ENCODE peak calls at places on chromosomes 13 and 19, in nine cellular contexts. L, R, D, O, C, A, N, Q and S are unnamed samples.

GRCh38 chr19:39469036-39469435 is 11.6 kb upstream of the TIMM50 start:
- ATAC-seq in L (no peak), R (no peak), D (peak; percentile 26), O (no peak), C (no peak), A (no peak), N (no peak), Q (no peak), S (no peak)

GRCh38 chr19:12656899-12657571 is 9.5 kb downstream of the MAN2B1 start:
- ATAC-seq in L (peak; percentile 41), R (peak; percentile 57), D (no peak), O (peak; percentile 53), C (peak; percentile 80), A (no peak), N (no peak), Q (peak; percentile 89), S (no peak)

GRCh38 chr13:80224468-80224867 is 116.5 kb downstream of the SPRY2 start:
- ATAC-seq in L (no peak), R (no peak), D (no peak), O (no peak), C (no peak), A (no peak), N (no peak), Q (no peak), S (no peak)

GRCh38 chr13:99119686-99120085 is 81.0 kb upstream of the UBAC2 start:
- ATAC-seq in L (no peak), R (peak; percentile 28), D (no peak), O (no peak), C (no peak), A (no peak), N (no peak), Q (no peak), S (no peak)

GRCh38 chr13:91331047-91331915 is 16.2 kb upstream of the MIR17HG start:
- ATAC-seq in L (no peak), R (peak; percentile 91), D (no peak), O (no peak), C (no peak), A (no peak), N (no peak), Q (peak; percentile 29), S (no peak)

GRCh38 chr13:113741101-113741731 is 17.8 kb upstream of the TMEM255B start:
- ATAC-seq in L (no peak), R (no peak), D (no peak), O (no peak), C (no peak), A (no peak), N (no peak), Q (no peak), S (no peak)

GRCh38 chr19:38710928-38711725 is 33.1 kb downstream of the CAPN12 start:
- ATAC-seq in L (peak; percentile 0), R (no peak), D (peak; percentile 3), O (no peak), C (no peak), A (peak; percentile 18), N (peak; percentile 26), Q (no peak), S (no peak)

GRCh38 chr13:60679928-60680693 is 283.1 kb downstream of the TDRD3 start:
- ATAC-seq in L (no peak), R (peak; percentile 27), D (no peak), O (no peak), C (no peak), A (no peak), N (no peak), Q (no peak), S (no peak)

GRCh38 chr13:46604226-46604968 is 51.4 kb downstream of the LRCH1 start:
- ATAC-seq in L (peak; percentile 55), R (no peak), D (no peak), O (peak; percentile 62), C (peak; percentile 27), A (no peak), N (no peak), Q (no peak), S (no peak)

GRCh38 chr13:95231393-95231792 is 69.9 kb downstream of the ABCC4 start:
- ATAC-seq in L (no peak), R (no peak), D (no peak), O (no peak), C (no peak), A (no peak), N (no peak), Q (no peak), S (no peak)
- TF ChIP-seq POLR2A in L (no peak), R (no peak), D (no peak), O (no peak), C (no peak), A (no peak), N (no peak), Q (no peak), S (no peak)

DNA sequence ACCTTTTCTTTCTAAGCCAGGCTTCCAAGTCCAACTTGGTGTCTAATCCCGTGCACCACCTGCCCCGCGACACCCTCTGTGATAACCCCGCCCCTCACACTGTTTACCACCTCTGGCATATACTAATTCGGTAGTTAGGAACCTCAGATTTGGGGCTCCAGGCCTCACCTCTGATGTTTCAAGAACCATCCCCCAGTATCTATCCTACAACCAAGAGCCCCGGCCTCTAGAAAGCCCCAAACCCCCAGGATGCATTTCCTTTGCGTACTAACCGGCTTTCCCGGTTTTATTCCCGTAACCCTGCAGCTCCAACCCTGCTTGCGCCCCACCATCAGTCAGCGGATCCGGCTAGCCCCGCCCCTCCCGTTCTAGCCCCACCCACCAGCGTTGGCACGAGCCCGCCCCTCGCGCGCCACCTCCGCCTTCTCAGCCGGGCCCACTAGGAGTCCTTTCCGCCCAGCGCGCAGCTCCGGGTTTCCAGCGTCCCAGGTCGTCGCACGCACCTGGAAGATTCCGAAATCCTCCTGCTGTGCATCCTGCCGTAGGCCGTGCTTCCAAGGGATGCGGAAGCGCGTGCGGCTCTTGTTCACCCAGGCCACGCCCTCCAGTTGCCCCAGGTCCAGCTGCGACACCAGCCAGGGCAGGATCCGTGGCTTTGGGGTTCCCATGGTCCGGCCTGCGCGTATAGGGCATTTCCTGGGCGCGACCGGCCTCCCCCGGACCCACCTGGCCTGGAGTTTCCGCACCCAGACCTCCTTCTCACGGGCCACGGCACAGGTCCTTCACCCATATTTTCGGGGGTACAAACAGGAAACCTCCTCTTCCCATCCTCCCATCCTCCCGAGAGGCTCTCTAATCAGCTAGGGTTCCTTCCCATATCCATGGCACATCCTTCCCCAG is 1.2 kb downstream of the IRF3 start:
- ATAC-seq in L (peak; percentile 92), R (peak; percentile 83), D (peak; percentile 80), O (peak; percentile 75), C (peak; percentile 82), A (peak; percentile 75), N (peak; percentile 85), Q (peak; percentile 77), S (peak; percentile 76)
- H3K4me3 ChIP-seq in L (peak overlapping the region; percentile 72), R (peak overlapping the region; percentile 99), D (peak overlapping the region; percentile 65), O (peak overlapping the region; percentile 9), C (peak overlapping the region; percentile 90), A (peak overlapping the region; percentile 77), N (peak overlapping the region; percentile 79), Q (peak overlapping the region; percentile 81), S (peak overlapping the region; percentile 79)

GRCh38 chr19:7648265-7649014 is 11.5 kb downstream of the STXBP2 start:
- ATAC-seq in L (no peak), R (no peak), D (no peak), O (no peak), C (no peak), A (no peak), N (no peak), Q (no peak), S (no peak)
- H3K4me1 ChIP-seq in L (peaks cover 4% of the 10 kb centered on the region), R (peaks cover 6% of the 10 kb centered on the region), D (no peaks in the 10 kb centered on the region), O (peaks cover 27% of the 10 kb centered on the region), C (peaks cover 3% of the 10 kb centered on the region), A (no peaks in the 10 kb centered on the region), N (no peaks in the 10 kb centered on the region), Q (peaks cover 38% of the 10 kb centered on the region), S (peaks cover 9% of the 10 kb centered on the region)

GRCh38 chr19:49857061-49857833 is 6.3 kb downstream of the PTOV1 start:
- ATAC-seq in L (no peak), R (no peak), D (peak; percentile 3), O (no peak), C (peak; percentile 8), A (no peak), N (no peak), Q (peak; percentile 1), S (no peak)
- TF ChIP-seq POLR2A in L (no peak), R (peak; percentile 31), D (peak; percentile 21), O (no peak), C (no peak), A (no peak), N (no peak), Q (peak; percentile 51), S (no peak)

GRCh38 chr19:41327499-41328156 is 17.7 kb downstream of the CCDC97 start:
- ATAC-seq in L (peak; percentile 89), R (peak; percentile 86), D (peak; percentile 9), O (peak; percentile 79), C (peak; percentile 68), A (no peak), N (peak; percentile 47), Q (no peak), S (peak; percentile 42)
- H3K4me3 ChIP-seq in L (peak overlapping the region; percentile 44), R (peak overlapping the region; percentile 77), D (no peak overlapping the region), O (no peak overlapping the region), C (peak overlapping the region; percentile 20), A (no peak overlapping the region), N (no peak overlapping the region), Q (no peak overlapping the region), S (no peak overlapping the region)